ENCODE peak calls at places on chromosome 6, in seven cellular contexts. One of them, this sample, is unnamed.
A peak's percentile ranks its signal among the peaks of the same experiment; 100 is the strongest.

GRCh38 chr6:27188885-27189418 is 58.5 kb upstream of the PRSS16 start:
- DNase-seq in body of pancreas: peak; percentile 81
- DNase-seq in PC-3: peak; percentile 91
- DNase-seq in IMR-90: peak; percentile 83
- DNase-seq in ELF-1: peak; percentile 82
- DNase-seq in natural killer cell: peak; percentile 34
- DNase-seq in iPS-NIHi11: peak; percentile 60
- DNase-seq in this sample: peak; percentile 53

GRCh38 chr6:137095093-137095492 is 50.3 kb upstream of the IL20RA start:
- DNase-seq in PC-3: no peak
- DNase-seq in ELF-1: no peak
- DNase-seq in iPS-NIHi11: no peak
- DNase-seq in IMR-90: no peak
- DNase-seq in body of pancreas: no peak
- DNase-seq in natural killer cell: no peak
- DNase-seq in this sample: no peak

GRCh38 chr6:159444073-159444472 is 249.0 kb downstream of the SOD2 start:
- DNase-seq in natural killer cell: no peak
- DNase-seq in ELF-1: no peak
- DNase-seq in body of pancreas: no peak
- DNase-seq in IMR-90: no peak
- DNase-seq in iPS-NIHi11: no peak
- DNase-seq in PC-3: no peak
- DNase-seq in this sample: no peak

GRCh38 chr6:75601608-75602163 is at the start of gene SENP6:
- DNase-seq in iPS-NIHi11: peak; percentile 86
- DNase-seq in body of pancreas: peak; percentile 82
- DNase-seq in natural killer cell: peak; percentile 71
- DNase-seq in IMR-90: peak; percentile 70
- DNase-seq in ELF-1: peak; percentile 85
- DNase-seq in PC-3: peak; percentile 71
- DNase-seq in this sample: peak; percentile 77

GRCh38 chr6:48098923-48099322 is 12.1 kb downstream of the PTCHD4 start:
- DNase-seq in IMR-90: no peak
- DNase-seq in ELF-1: no peak
- DNase-seq in PC-3: peak; percentile 55
- DNase-seq in body of pancreas: no peak
- DNase-seq in natural killer cell: no peak
- DNase-seq in iPS-NIHi11: no peak
- DNase-seq in this sample: no peak

GRCh38 chr6:84539122-84539856 is 225.1 kb downstream of the TBX18 start:
- DNase-seq in IMR-90: no peak
- DNase-seq in body of pancreas: no peak
- DNase-seq in natural killer cell: no peak
- DNase-seq in iPS-NIHi11: no peak
- DNase-seq in PC-3: no peak
- DNase-seq in ELF-1: no peak
- DNase-seq in this sample: no peak

GRCh38 chr6:26537846-26538571 is at the start of gene HMGN4:
- DNase-seq in PC-3: peak; percentile 89
- DNase-seq in body of pancreas: peak; percentile 77
- DNase-seq in iPS-NIHi11: peak; percentile 83
- DNase-seq in IMR-90: peak; percentile 90
- DNase-seq in ELF-1: peak; percentile 97
- DNase-seq in natural killer cell: peak; percentile 73
- DNase-seq in this sample: peak; percentile 89

GRCh38 chr6:103367212-103367611 is 1492.5 kb downstream of the HACE1 start:
- DNase-seq in natural killer cell: no peak
- DNase-seq in PC-3: no peak
- DNase-seq in IMR-90: no peak
- DNase-seq in ELF-1: peak; percentile 34
- DNase-seq in body of pancreas: no peak
- DNase-seq in iPS-NIHi11: no peak
- DNase-seq in this sample: no peak

GRCh38 chr6:141955621-141956020 is 177.1 kb upstream of the GJE1 start:
- DNase-seq in ELF-1: no peak
- DNase-seq in natural killer cell: no peak
- DNase-seq in IMR-90: no peak
- DNase-seq in iPS-NIHi11: no peak
- DNase-seq in PC-3: no peak
- DNase-seq in body of pancreas: no peak
- DNase-seq in this sample: no peak

GRCh38 chr6:155993248-155993647 is 537.6 kb upstream of the NOX3 start:
- DNase-seq in ELF-1: no peak
- DNase-seq in body of pancreas: no peak
- DNase-seq in IMR-90: no peak
- DNase-seq in PC-3: no peak
- DNase-seq in iPS-NIHi11: no peak
- DNase-seq in natural killer cell: no peak
- DNase-seq in this sample: no peak

GRCh38 chr6:136738178-136739057 is 53.9 kb downstream of the MAP3K5 start:
- DNase-seq in iPS-NIHi11: no peak
- DNase-seq in body of pancreas: peak; percentile 44
- DNase-seq in IMR-90: peak; percentile 26
- DNase-seq in natural killer cell: no peak
- DNase-seq in PC-3: no peak
- DNase-seq in ELF-1: no peak
- DNase-seq in this sample: no peak

This sample was measured in C1 segment of cervical spinal cord.